ENCODE peak calls at places on chromosomes 2 and 18, in six cellular contexts. B, K, A, X, C and H are unnamed samples. For H3K9me3, the result is how much of the 10 kb centered on the place peaks cover.

GRCh38 chr2:10432315-10433181 is 15.6 kb downstream of the ODC1 start:
- DNase-seq in K (no peak), X (no peak), B (no peak), A (no peak), C (no peak), H (peak)

GRCh38 chr18:45164551-45164950 is 450.7 kb upstream of the SLC14A2 start:
- DNase-seq in C (no peak), A (no peak), K (no peak), B (no peak), X (no peak), H (no peak)

GRCh38 chr2:44949329-44950151 is 8.0 kb downstream of the SIX3 start:
- DNase-seq in A (no peak), B (peak), X (no peak), C (no peak), K (no peak), H (no peak)

GRCh38 chr2:241803387-241804325 is 5.3 kb upstream of the NEU4 start:
- DNase-seq in C (no peak), X (peak), K (peak), A (no peak), B (peak), H (peak)

GRCh38 chr2:241975593-241976284 is 106.2 kb downstream of the RTP5 start:
- DNase-seq in C (peak), B (peak), A (no peak), K (no peak), X (no peak), H (peak)

GRCh38 chr2:40734797-40735196 is 282.9 kb upstream of the SLC8A1 start:
- DNase-seq in X (no peak), A (no peak), C (no peak), K (no peak), B (no peak), H (no peak)

GRCh38 chr2:10574911-10575310 is 114.9 kb downstream of the NOL10 start:
- DNase-seq in B (no peak), A (no peak), X (no peak), C (no peak), K (no peak), H (no peak)

GRCh38 chr2:99448556-99448955 is 41.3 kb downstream of the REV1 start:
- DNase-seq in B (no peak), C (no peak), A (no peak), K (no peak), X (no peak), H (no peak)

GRCh38 chr2:128232965-128233789 is 85.5 kb downstream of the HS6ST1 start:
- DNase-seq in X (peak), K (peak), B (peak), C (peak), A (peak), H (peak)

GRCh38 chr2:55408946-55409868 is 10.4 kb downstream of the CCDC88A start:
- DNase-seq in X (no peak), A (no peak), C (no peak), B (no peak), K (no peak), H (no peak)

GRCh38 chr2:64913357-64913869 is 75.8 kb upstream of the SLC1A4 start:
- DNase-seq in B (no peak), A (peak), X (no peak), C (no peak), K (no peak), H (peak)

GRCh38 chr18:60232541-60232940 is 140.0 kb downstream of the MC4R start:
- DNase-seq in X (no peak), A (peak), K (no peak), B (no peak), C (no peak), H (no peak)

GRCh38 chr2:211745295-211746097 is 793.1 kb downstream of the ERBB4 start:
- DNase-seq in X (no peak), B (no peak), K (no peak), C (no peak), A (peak), H (no peak)

GRCh38 chr2:1653137-1653789 is 91.1 kb downstream of the PXDN start:
- DNase-seq in X (peak), C (peak), B (no peak), A (no peak), K (peak), H (peak)

GRCh38 chr2:202043473-202043872 is 9.8 kb downstream of the FZD7 start:
- DNase-seq in A (no peak), K (no peak), C (no peak), X (no peak), B (no peak), H (no peak)

GRCh38 chr2:236748385-236748784 is 178.8 kb downstream of the ACKR3 start:
- DNase-seq in B (no peak), X (peak), C (peak), A (no peak), K (no peak), H (no peak)

GRCh38 chr2:213149332-213149875 is 2.0 kb downstream of the IKZF2 start:
- DNase-seq in B (no peak), A (no peak), C (no peak), X (no peak), K (no peak), H (no peak)

DNA sequence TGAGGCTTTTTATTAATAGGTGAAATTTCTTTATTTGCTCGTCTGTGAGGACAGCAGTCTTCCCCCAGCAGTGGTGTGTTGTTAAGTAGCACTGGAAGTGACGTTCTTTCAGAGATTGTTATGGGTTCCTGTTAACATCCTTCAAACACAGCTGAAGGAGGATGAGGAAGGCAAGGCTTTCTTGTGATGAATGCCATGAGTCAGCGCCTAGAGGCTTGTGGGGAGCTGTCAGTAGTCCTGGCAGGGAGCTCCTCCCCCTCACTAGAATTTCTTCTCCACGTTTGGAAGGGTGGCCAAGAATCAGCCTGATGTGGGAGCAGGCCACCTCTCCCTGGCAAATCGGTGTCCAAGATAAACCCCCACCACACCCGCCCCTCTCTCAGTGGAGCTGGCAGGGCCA is 113.2 kb downstream of the ARHGEF4 start:
- DNase-seq in A (no peak), B (no peak), C (no peak), K (no peak), X (no peak), H (no peak)
- H3K9me3 ChIP-seq in A (under half), B (under half), C (under half), K (under half), X (under half), H (under half)

DNA sequence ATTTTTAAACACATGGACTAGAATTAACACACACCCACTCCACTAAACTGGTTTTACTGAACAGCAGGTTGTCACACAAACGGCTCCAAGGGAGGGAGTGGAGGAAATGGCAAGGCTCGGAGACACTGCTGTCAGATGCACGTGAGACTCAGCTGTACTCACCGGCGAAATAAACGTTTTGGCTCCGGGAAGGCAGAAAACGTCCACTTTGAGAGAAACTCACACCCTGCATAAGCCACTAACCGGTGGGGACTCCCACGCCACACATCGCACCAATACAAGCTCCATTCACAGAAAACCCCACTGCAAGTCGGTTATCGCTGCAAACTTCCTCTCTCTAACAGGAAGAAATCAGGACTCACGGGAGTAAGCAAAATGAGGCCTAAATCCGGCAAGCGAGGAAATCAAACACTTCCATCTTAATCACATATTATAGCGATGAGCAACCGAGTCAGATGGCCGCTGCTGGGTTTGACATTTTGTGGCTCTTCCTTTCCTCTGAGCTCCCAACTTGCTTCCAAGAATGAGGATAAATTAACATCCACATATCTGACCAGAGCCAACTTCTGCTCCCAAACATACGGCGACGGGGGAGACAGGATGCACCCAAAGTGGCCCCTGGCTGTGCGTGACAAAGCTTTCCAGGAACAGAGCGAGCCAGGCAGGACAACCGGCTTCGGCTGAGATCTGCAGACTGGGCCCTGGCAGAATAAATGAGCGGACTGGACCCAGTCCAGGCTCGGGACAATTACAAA is 63.5 kb downstream of the HDAC4 start:
- DNase-seq in X (no peak), A (no peak), C (peak), B (no peak), K (no peak), H (no peak)
- H3K4me3 ChIP-seq in X (no peak), A (no peak), C (no peak), B (no peak), K (no peak), H (no peak)

GRCh38 chr18:76451475-76452331 is 43.3 kb downstream of the ZNF516 start:
- DNase-seq in X (peak), C (no peak), K (peak), A (no peak), B (no peak), H (no peak)

GRCh38 chr18:76452357-76452756 is 42.7 kb downstream of the ZNF516 start:
- DNase-seq in X (peak), C (no peak), B (no peak), A (no peak), K (no peak), H (no peak)

GRCh38 chr18:76449110-76449453 is 46.0 kb downstream of the ZNF516 start:
- DNase-seq in C (no peak), K (peak), A (no peak), X (peak), B (no peak), H (no peak)

GRCh38 chr18:76450452-76450851 is 44.6 kb downstream of the ZNF516 start:
- DNase-seq in C (no peak), X (peak), B (no peak), A (no peak), K (peak), H (no peak)

GRCh38 chr18:76450912-76451421 is 44.1 kb downstream of the ZNF516 start:
- DNase-seq in C (no peak), A (no peak), X (peak), K (peak), B (no peak), H (no peak)
- TF ChIP-seq POLR2A in C (no peak), A (no peak), X (no peak), K (no peak), B (no peak), H (no peak)

DNA sequence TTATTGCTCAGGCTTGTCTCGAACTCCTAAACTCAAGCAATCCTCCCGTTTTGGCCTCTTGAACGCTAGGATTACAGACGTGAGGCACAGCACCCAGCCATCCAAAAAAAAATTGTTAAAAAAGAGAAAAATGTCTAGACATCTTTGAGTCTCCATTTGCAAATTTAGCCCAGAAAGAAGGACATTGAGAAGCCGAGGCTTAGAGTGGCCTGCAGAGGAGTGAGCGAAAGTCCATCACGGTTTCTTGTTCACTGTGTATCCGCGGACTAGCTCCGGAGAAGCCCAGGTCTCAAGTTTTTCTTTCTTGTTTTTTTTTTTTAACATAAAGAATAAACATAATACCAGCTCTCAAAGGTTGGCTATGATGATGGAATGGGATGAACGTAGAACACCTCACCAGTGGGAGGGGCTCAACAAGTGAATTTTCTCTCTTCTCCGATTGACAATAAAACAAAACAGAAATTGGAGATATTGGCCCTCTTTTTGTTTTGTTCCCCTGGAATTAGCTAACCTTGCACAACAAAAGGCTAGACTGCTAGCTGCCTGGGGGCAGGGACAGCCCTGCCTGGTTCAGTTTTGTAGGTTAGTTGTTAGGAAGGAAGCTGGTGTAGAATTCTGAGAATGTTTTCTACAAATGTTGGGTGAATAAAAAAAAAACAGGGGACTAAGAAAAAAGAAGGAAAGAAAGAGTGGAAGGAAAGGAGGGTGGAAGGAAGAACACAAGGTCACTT is 163.4 kb downstream of the MYCN start:
- DNase-seq in C (no peak), K (no peak), B (no peak), A (no peak), X (no peak), H (no peak)
- H3K9me3 ChIP-seq in C (under half), K (under half), B (under half), A (under half), X (under half), H (under half)

GRCh38 chr18:31317860-31318259 is at the start of gene DSG1:
- DNase-seq in K (no peak), X (no peak), C (no peak), B (no peak), A (no peak), H (no peak)
- H3K4me3 ChIP-seq in K (no peak), X (no peak), C (no peak), B (no peak), A (no peak), H (no peak)

GRCh38 chr2:73069855-73070650 is 1.5 kb downstream of the SFXN5 start:
- DNase-seq in A (no peak), K (no peak), X (no peak), B (no peak), C (no peak), H (no peak)

GRCh38 chr2:73069041-73069854 is 2.3 kb downstream of the SFXN5 start:
- DNase-seq in X (no peak), B (no peak), K (no peak), C (no peak), A (no peak), H (no peak)

GRCh38 chr2:73072416-73072815 is 904 bp upstream of the SFXN5 start:
- DNase-seq in X (no peak), C (no peak), A (no peak), K (no peak), B (no peak), H (no peak)

GRCh38 chr2:73071452-73072399 is at the start of gene SFXN5:
- DNase-seq in A (peak), C (peak), B (peak), K (peak), X (peak), H (peak)

GRCh38 chr2:73070651-73071451 is 661 bp downstream of the SFXN5 start:
- DNase-seq in X (peak), B (peak), A (peak), K (peak), C (peak), H (peak)
- TF ChIP-seq POLR2A in X (peak), B (peak), A (peak), K (no peak), C (no peak), H (peak)

DNA sequence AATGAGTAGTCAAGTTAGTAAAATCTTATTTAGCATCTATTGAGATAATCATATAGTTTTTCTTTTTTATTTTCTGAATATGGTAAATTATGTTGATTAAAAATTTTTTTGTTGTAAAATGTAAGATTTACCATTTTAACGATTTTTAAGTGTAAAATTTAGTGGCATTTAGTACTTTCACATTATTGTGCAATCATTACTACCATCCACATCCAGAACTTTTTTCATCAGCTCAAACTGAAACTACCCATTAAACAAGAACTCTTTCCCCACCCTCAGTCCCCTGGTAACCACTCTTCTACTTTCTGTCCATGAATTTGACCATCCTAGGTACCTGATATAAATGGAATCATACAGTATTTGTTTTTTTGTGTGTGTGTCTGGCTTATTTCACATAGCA is 11.1 kb downstream of the RAB3GAP1 start:
- DNase-seq in A (no peak), X (no peak), B (no peak), K (no peak), C (no peak), H (no peak)
- H3K9me3 ChIP-seq in A (under half), X (under half), B (under half), K (under half), C (under half), H (under half)

GRCh38 chr2:69645926-69646325 is 2.4 kb upstream of the AAK1 start:
- DNase-seq in A (no peak), X (no peak), K (no peak), C (no peak), B (no peak), H (no peak)
- H3K4me3 ChIP-seq in A (no peak), X (no peak), K (no peak), C (no peak), B (no peak), H (no peak)

GRCh38 chr2:219246559-219246958 is 1.3 kb downstream of the STK16 start:
- DNase-seq in C (no peak), B (no peak), A (no peak), X (no peak), K (no peak), H (no peak)

GRCh38 chr2:219245899-219246230 is 586 bp downstream of the STK16 start:
- DNase-seq in A (no peak), C (no peak), K (no peak), X (no peak), B (no peak), H (no peak)

GRCh38 chr2:219244789-219245147 is 476 bp downstream of the GLB1L start:
- DNase-seq in B (no peak), A (no peak), C (no peak), X (no peak), K (no peak), H (no peak)

GRCh38 chr2:219245148-219245898 is at the start of the genes GLB1L and STK16:
- DNase-seq in C (peak), B (peak), K (peak), A (peak), X (peak), H (peak)

GRCh38 chr2:219243291-219243761 is 1.9 kb downstream of the GLB1L start:
- DNase-seq in A (no peak), B (no peak), X (peak), C (no peak), K (peak), H (peak)
- TF ChIP-seq POLR2A in A (no peak), B (no peak), X (no peak), C (no peak), K (no peak), H (no peak)